ENCODE peak calls at places on chromosomes 6 and 20, in eight cellular contexts. One of them, this sample, is unnamed.

GRCh38 chr20:7926767-7927166 is 13.5 kb downstream of the HAO1 start:
- DNase-seq in COR-L47: no peak
- DNase-seq in RWPE1: peak; percentile 20
- DNase-seq in ecto neural progenitor cell: no peak
- DNase-seq in pulmonary artery endothelial cell: peak; percentile 52
- DNase-seq in activated CD4-positive, alpha-beta T cell treated with anti-CD3 and anti-CD28 coated beads for 1 hour: no peak
- DNase-seq in caudate nucleus: no peak
- DNase-seq in bronchial epithelial cell: peak; percentile 36
- DNase-seq in this sample: no peak

GRCh38 chr6:41239467-41240159 is 11.5 kb downstream of the TREML4 start:
- DNase-seq in ecto neural progenitor cell: peak; percentile 75
- DNase-seq in bronchial epithelial cell: no peak
- DNase-seq in RWPE1: no peak
- DNase-seq in pulmonary artery endothelial cell: no peak
- DNase-seq in activated CD4-positive, alpha-beta T cell treated with anti-CD3 and anti-CD28 coated beads for 1 hour: no peak
- DNase-seq in COR-L47: no peak
- DNase-seq in caudate nucleus: no peak
- DNase-seq in this sample: no peak

GRCh38 chr6:19719691-19720127 is 117.5 kb upstream of the ID4 start:
- DNase-seq in RWPE1: no peak
- DNase-seq in bronchial epithelial cell: peak; percentile 71
- DNase-seq in COR-L47: no peak
- DNase-seq in ecto neural progenitor cell: peak; percentile 79
- DNase-seq in caudate nucleus: no peak
- DNase-seq in pulmonary artery endothelial cell: no peak
- DNase-seq in activated CD4-positive, alpha-beta T cell treated with anti-CD3 and anti-CD28 coated beads for 1 hour: no peak
- DNase-seq in this sample: no peak

GRCh38 chr6:48757661-48758060 is 646.7 kb upstream of the PTCHD4 start:
- DNase-seq in bronchial epithelial cell: peak; percentile 75
- DNase-seq in ecto neural progenitor cell: no peak
- DNase-seq in activated CD4-positive, alpha-beta T cell treated with anti-CD3 and anti-CD28 coated beads for 1 hour: no peak
- DNase-seq in RWPE1: no peak
- DNase-seq in pulmonary artery endothelial cell: no peak
- DNase-seq in COR-L47: no peak
- DNase-seq in caudate nucleus: no peak
- DNase-seq in this sample: no peak

GRCh38 chr6:157944983-157945931 is 36.4 kb upstream of the SYNJ2 start:
- DNase-seq in bronchial epithelial cell: no peak
- DNase-seq in COR-L47: no peak
- DNase-seq in pulmonary artery endothelial cell: no peak
- DNase-seq in activated CD4-positive, alpha-beta T cell treated with anti-CD3 and anti-CD28 coated beads for 1 hour: no peak
- DNase-seq in ecto neural progenitor cell: no peak
- DNase-seq in RWPE1: no peak
- DNase-seq in caudate nucleus: no peak
- DNase-seq in this sample: no peak

GRCh38 chr6:36836771-36837339 is 2.4 kb downstream of the CPNE5 start:
- DNase-seq in caudate nucleus: no peak
- DNase-seq in ecto neural progenitor cell: no peak
- DNase-seq in pulmonary artery endothelial cell: no peak
- DNase-seq in activated CD4-positive, alpha-beta T cell treated with anti-CD3 and anti-CD28 coated beads for 1 hour: no peak
- DNase-seq in bronchial epithelial cell: no peak
- DNase-seq in RWPE1: no peak
- DNase-seq in COR-L47: no peak
- DNase-seq in this sample: no peak

GRCh38 chr20:63529861-63530787 is 7.1 kb downstream of the PTK6 start:
- DNase-seq in RWPE1: no peak
- DNase-seq in bronchial epithelial cell: no peak
- DNase-seq in caudate nucleus: no peak
- DNase-seq in pulmonary artery endothelial cell: no peak
- DNase-seq in ecto neural progenitor cell: no peak
- DNase-seq in activated CD4-positive, alpha-beta T cell treated with anti-CD3 and anti-CD28 coated beads for 1 hour: no peak
- DNase-seq in COR-L47: no peak
- DNase-seq in this sample: no peak

GRCh38 chr6:124867126-124867525 is 95.1 kb upstream of the RNF217 start:
- DNase-seq in COR-L47: peak; percentile 49
- DNase-seq in ecto neural progenitor cell: no peak
- DNase-seq in caudate nucleus: no peak
- DNase-seq in bronchial epithelial cell: no peak
- DNase-seq in RWPE1: no peak
- DNase-seq in pulmonary artery endothelial cell: no peak
- DNase-seq in activated CD4-positive, alpha-beta T cell treated with anti-CD3 and anti-CD28 coated beads for 1 hour: no peak
- DNase-seq in this sample: no peak

GRCh38 chr6:56864171-56864616 is 90.7 kb upstream of the BEND6 start:
- DNase-seq in RWPE1: peak; percentile 30
- DNase-seq in activated CD4-positive, alpha-beta T cell treated with anti-CD3 and anti-CD28 coated beads for 1 hour: no peak
- DNase-seq in COR-L47: no peak
- DNase-seq in bronchial epithelial cell: no peak
- DNase-seq in pulmonary artery endothelial cell: no peak
- DNase-seq in ecto neural progenitor cell: no peak
- DNase-seq in caudate nucleus: no peak
- DNase-seq in this sample: no peak

GRCh38 chr20:17495826-17496225 is 35.4 kb downstream of the BFSP1 start:
- DNase-seq in COR-L47: no peak
- DNase-seq in RWPE1: no peak
- DNase-seq in pulmonary artery endothelial cell: no peak
- DNase-seq in caudate nucleus: no peak
- DNase-seq in ecto neural progenitor cell: no peak
- DNase-seq in activated CD4-positive, alpha-beta T cell treated with anti-CD3 and anti-CD28 coated beads for 1 hour: no peak
- DNase-seq in bronchial epithelial cell: no peak
- DNase-seq in this sample: no peak

GRCh38 chr6:112408522-112408921 is 61.4 kb downstream of the RFPL4B start:
- DNase-seq in bronchial epithelial cell: no peak
- DNase-seq in caudate nucleus: no peak
- DNase-seq in activated CD4-positive, alpha-beta T cell treated with anti-CD3 and anti-CD28 coated beads for 1 hour: no peak
- DNase-seq in COR-L47: no peak
- DNase-seq in ecto neural progenitor cell: no peak
- DNase-seq in RWPE1: no peak
- DNase-seq in pulmonary artery endothelial cell: no peak
- DNase-seq in this sample: no peak

GRCh38 chr6:84026721-84027164 is 6.8 kb upstream of the MRAP2 start:
- DNase-seq in COR-L47: no peak
- DNase-seq in RWPE1: no peak
- DNase-seq in activated CD4-positive, alpha-beta T cell treated with anti-CD3 and anti-CD28 coated beads for 1 hour: no peak
- DNase-seq in pulmonary artery endothelial cell: peak; percentile 27
- DNase-seq in ecto neural progenitor cell: no peak
- DNase-seq in bronchial epithelial cell: peak; percentile 8
- DNase-seq in caudate nucleus: no peak
- DNase-seq in this sample: no peak

GRCh38 chr20:63657260-63657936 is 714 bp upstream of the RTEL1 start:
- DNase-seq in bronchial epithelial cell: no peak
- DNase-seq in pulmonary artery endothelial cell: no peak
- DNase-seq in activated CD4-positive, alpha-beta T cell treated with anti-CD3 and anti-CD28 coated beads for 1 hour: no peak
- DNase-seq in RWPE1: no peak
- DNase-seq in ecto neural progenitor cell: no peak
- DNase-seq in COR-L47: no peak
- DNase-seq in caudate nucleus: no peak
- DNase-seq in this sample: no peak

GRCh38 chr6:36479256-36479655 is 36.5 kb downstream of the KCTD20 start:
- DNase-seq in bronchial epithelial cell: peak; percentile 53
- DNase-seq in ecto neural progenitor cell: no peak
- DNase-seq in COR-L47: no peak
- DNase-seq in caudate nucleus: no peak
- DNase-seq in RWPE1: no peak
- DNase-seq in pulmonary artery endothelial cell: no peak
- DNase-seq in activated CD4-positive, alpha-beta T cell treated with anti-CD3 and anti-CD28 coated beads for 1 hour: no peak
- DNase-seq in this sample: no peak

GRCh38 chr6:134741193-134741521 is 208.7 kb downstream of the ALDH8A1 start:
- DNase-seq in bronchial epithelial cell: no peak
- DNase-seq in activated CD4-positive, alpha-beta T cell treated with anti-CD3 and anti-CD28 coated beads for 1 hour: no peak
- DNase-seq in COR-L47: no peak
- DNase-seq in pulmonary artery endothelial cell: no peak
- DNase-seq in caudate nucleus: no peak
- DNase-seq in ecto neural progenitor cell: no peak
- DNase-seq in RWPE1: no peak
- DNase-seq in this sample: no peak

GRCh38 chr6:43910638-43911353 is 140.8 kb downstream of the VEGFA start:
- DNase-seq in COR-L47: no peak
- DNase-seq in pulmonary artery endothelial cell: no peak
- DNase-seq in activated CD4-positive, alpha-beta T cell treated with anti-CD3 and anti-CD28 coated beads for 1 hour: no peak
- DNase-seq in ecto neural progenitor cell: no peak
- DNase-seq in caudate nucleus: no peak
- DNase-seq in bronchial epithelial cell: peak; percentile 88
- DNase-seq in RWPE1: peak; percentile 16
- DNase-seq in this sample: peak; percentile 40

GRCh38 chr20:62064788-62065668 is 653 bp downstream of the TAF4 start:
- DNase-seq in COR-L47: no peak
- DNase-seq in RWPE1: peak; percentile 42
- DNase-seq in bronchial epithelial cell: no peak
- DNase-seq in caudate nucleus: no peak
- DNase-seq in pulmonary artery endothelial cell: no peak
- DNase-seq in ecto neural progenitor cell: no peak
- DNase-seq in activated CD4-positive, alpha-beta T cell treated with anti-CD3 and anti-CD28 coated beads for 1 hour: no peak
- DNase-seq in this sample: no peak

GRCh38 chr6:166774770-166775169 is 147.7 kb upstream of the RPS6KA2 start:
- DNase-seq in caudate nucleus: no peak
- DNase-seq in activated CD4-positive, alpha-beta T cell treated with anti-CD3 and anti-CD28 coated beads for 1 hour: no peak
- DNase-seq in bronchial epithelial cell: no peak
- DNase-seq in RWPE1: no peak
- DNase-seq in pulmonary artery endothelial cell: no peak
- DNase-seq in ecto neural progenitor cell: no peak
- DNase-seq in COR-L47: no peak
- DNase-seq in this sample: no peak

GRCh38 chr6:56642366-56643261 is at the start of gene DST:
- DNase-seq in pulmonary artery endothelial cell: no peak
- DNase-seq in activated CD4-positive, alpha-beta T cell treated with anti-CD3 and anti-CD28 coated beads for 1 hour: no peak
- DNase-seq in caudate nucleus: no peak
- DNase-seq in bronchial epithelial cell: peak; percentile 100
- DNase-seq in COR-L47: no peak
- DNase-seq in ecto neural progenitor cell: no peak
- DNase-seq in RWPE1: peak; percentile 85
- DNase-seq in this sample: no peak

GRCh38 chr20:52001999-52002666 is 189.4 kb downstream of the ZFP64 start:
- DNase-seq in RWPE1: no peak
- DNase-seq in COR-L47: peak; percentile 43
- DNase-seq in caudate nucleus: no peak
- DNase-seq in bronchial epithelial cell: no peak
- DNase-seq in pulmonary artery endothelial cell: peak; percentile 77
- DNase-seq in ecto neural progenitor cell: no peak
- DNase-seq in activated CD4-positive, alpha-beta T cell treated with anti-CD3 and anti-CD28 coated beads for 1 hour: no peak
- DNase-seq in this sample: no peak

GRCh38 chr6:158046201-158047119 is 64.8 kb downstream of the SYNJ2 start:
- DNase-seq in ecto neural progenitor cell: no peak
- DNase-seq in caudate nucleus: no peak
- DNase-seq in pulmonary artery endothelial cell: no peak
- DNase-seq in RWPE1: no peak
- DNase-seq in activated CD4-positive, alpha-beta T cell treated with anti-CD3 and anti-CD28 coated beads for 1 hour: no peak
- DNase-seq in COR-L47: no peak
- DNase-seq in bronchial epithelial cell: no peak
- DNase-seq in this sample: no peak

GRCh38 chr20:11403711-11404110 is 514.0 kb upstream of the BTBD3 start:
- DNase-seq in caudate nucleus: no peak
- DNase-seq in ecto neural progenitor cell: no peak
- DNase-seq in pulmonary artery endothelial cell: no peak
- DNase-seq in RWPE1: no peak
- DNase-seq in bronchial epithelial cell: no peak
- DNase-seq in activated CD4-positive, alpha-beta T cell treated with anti-CD3 and anti-CD28 coated beads for 1 hour: no peak
- DNase-seq in COR-L47: no peak
- DNase-seq in this sample: peak; percentile 61

GRCh38 chr6:25405442-25405841 is 126.3 kb downstream of the CARMIL1 start:
- DNase-seq in caudate nucleus: no peak
- DNase-seq in bronchial epithelial cell: no peak
- DNase-seq in RWPE1: no peak
- DNase-seq in COR-L47: no peak
- DNase-seq in pulmonary artery endothelial cell: no peak
- DNase-seq in ecto neural progenitor cell: no peak
- DNase-seq in activated CD4-positive, alpha-beta T cell treated with anti-CD3 and anti-CD28 coated beads for 1 hour: no peak
- DNase-seq in this sample: no peak

GRCh38 chr20:58014628-58015315 is 213.7 kb downstream of the ANKRD60 start:
- DNase-seq in pulmonary artery endothelial cell: no peak
- DNase-seq in bronchial epithelial cell: peak; percentile 88
- DNase-seq in RWPE1: peak; percentile 89
- DNase-seq in COR-L47: no peak
- DNase-seq in ecto neural progenitor cell: no peak
- DNase-seq in caudate nucleus: no peak
- DNase-seq in activated CD4-positive, alpha-beta T cell treated with anti-CD3 and anti-CD28 coated beads for 1 hour: no peak
- DNase-seq in this sample: no peak

GRCh38 chr6:16168121-16168520 is 39.2 kb downstream of the MYLIP start:
- DNase-seq in COR-L47: no peak
- DNase-seq in RWPE1: no peak
- DNase-seq in activated CD4-positive, alpha-beta T cell treated with anti-CD3 and anti-CD28 coated beads for 1 hour: no peak
- DNase-seq in ecto neural progenitor cell: no peak
- DNase-seq in pulmonary artery endothelial cell: no peak
- DNase-seq in caudate nucleus: no peak
- DNase-seq in bronchial epithelial cell: no peak
- DNase-seq in this sample: no peak

GRCh38 chr6:142014515-142014914 is 118.2 kb upstream of the GJE1 start:
- DNase-seq in pulmonary artery endothelial cell: peak; percentile 57
- DNase-seq in ecto neural progenitor cell: no peak
- DNase-seq in COR-L47: no peak
- DNase-seq in bronchial epithelial cell: peak; percentile 91
- DNase-seq in RWPE1: peak; percentile 66
- DNase-seq in activated CD4-positive, alpha-beta T cell treated with anti-CD3 and anti-CD28 coated beads for 1 hour: no peak
- DNase-seq in caudate nucleus: no peak
- DNase-seq in this sample: no peak

GRCh38 chr6:135210632-135211305 is 29.7 kb downstream of the MYB start:
- DNase-seq in activated CD4-positive, alpha-beta T cell treated with anti-CD3 and anti-CD28 coated beads for 1 hour: no peak
- DNase-seq in ecto neural progenitor cell: no peak
- DNase-seq in RWPE1: no peak
- DNase-seq in pulmonary artery endothelial cell: no peak
- DNase-seq in COR-L47: no peak
- DNase-seq in caudate nucleus: no peak
- DNase-seq in bronchial epithelial cell: no peak
- DNase-seq in this sample: no peak

GRCh38 chr6:166778046-166778445 is 151.0 kb upstream of the RPS6KA2 start:
- DNase-seq in COR-L47: no peak
- DNase-seq in caudate nucleus: no peak
- DNase-seq in bronchial epithelial cell: no peak
- DNase-seq in RWPE1: no peak
- DNase-seq in pulmonary artery endothelial cell: no peak
- DNase-seq in ecto neural progenitor cell: peak; percentile 26
- DNase-seq in activated CD4-positive, alpha-beta T cell treated with anti-CD3 and anti-CD28 coated beads for 1 hour: no peak
- DNase-seq in this sample: no peak

This sample was measured in uterus.